ENCODE peak calls at places on chromosome 4, in eight cellular contexts. J is upper lobe of right lung, B is skeletal muscle cell, D is AG10803, R is astrocyte of the spinal cord, I is endodermal cell, H is astrocyte of the cerebellum, U is tibial nerve. E is an unnamed sample.

GRCh38 chr4:80365928-80366327 is 30.4 kb downstream of the CFAP299 start:
- DNase-seq in H (peak), R (peak), B (peak), D (peak), U (peak), I (peak), J (peak), E (peak)

GRCh38 chr4:103002551-103002950 is 17.0 kb downstream of the SLC9B1 start:
- DNase-seq in H (peak), R (peak), U (no peak), I (no peak), D (peak), J (no peak), B (no peak), E (peak)

GRCh38 chr4:6200011-6200921 is at the start of gene JAKMIP1:
- DNase-seq in H (no peak), B (peak), J (peak), I (peak), D (peak), R (peak), U (peak), E (peak)

GRCh38 chr4:151804821-151805220 is 44.0 kb upstream of the GATB start:
- DNase-seq in D (no peak), U (no peak), R (peak), B (no peak), J (no peak), H (peak), I (no peak), E (no peak)

GRCh38 chr4:8861576-8862279 is 9.9 kb downstream of the HMX1 start:
- DNase-seq in H (no peak), J (no peak), D (no peak), I (peak), U (no peak), R (no peak), B (no peak), E (no peak)

GRCh38 chr4:57037982-57038604 is 59.4 kb downstream of the POLR2B start:
- DNase-seq in I (peak), H (no peak), U (peak), R (peak), B (no peak), D (peak), J (peak), E (peak)

GRCh38 chr4:39255266-39255665 is 72.9 kb downstream of the WDR19 start:
- DNase-seq in I (no peak), B (no peak), U (no peak), H (peak), D (peak), R (peak), J (no peak), E (peak)

GRCh38 chr4:107719211-107719926 is 665 bp downstream of the PAPSS1 start:
- DNase-seq in D (peak), U (no peak), I (peak), B (no peak), H (no peak), R (peak), J (no peak), E (peak)

GRCh38 chr4:106291678-106292077 is 24.3 kb downstream of the TBCK start:
- DNase-seq in D (no peak), U (no peak), J (no peak), B (no peak), I (no peak), R (no peak), H (no peak), E (no peak)

GRCh38 chr4:8346838-8347605 is 77.5 kb downstream of the HTRA3 start:
- DNase-seq in I (peak), H (no peak), J (no peak), B (no peak), U (no peak), D (no peak), R (no peak), E (no peak)

GRCh38 chr4:47486306-47486705 is 1.2 kb downstream of the ATP10D start:
- DNase-seq in H (no peak), U (no peak), R (peak), J (no peak), B (no peak), I (no peak), D (no peak), E (peak)
- H3K4me3 ChIP-seq in H (peak), U (peak), R (peak), J (peak), B (peak), I (peak), D (peak), E (peak)

GRCh38 chr4:52838729-52839722 is 23.1 kb upstream of the RASL11B start:
- DNase-seq in J (no peak), I (peak), R (no peak), U (no peak), D (no peak), H (no peak), B (no peak), E (no peak)
- H3K4me3 ChIP-seq in J (no peak), I (no peak), R (no peak), U (no peak), D (no peak), H (no peak), B (no peak), E (no peak)

GRCh38 chr4:34193451-34194154 is 2050.7 kb downstream of the ARAP2 start:
- DNase-seq in R (peak), B (no peak), H (peak), I (no peak), J (no peak), U (no peak), D (peak), E (peak)
- H3K4me3 ChIP-seq in R (no peak), B (no peak), H (no peak), I (no peak), J (no peak), U (no peak), D (no peak), E (no peak)

GRCh38 chr4:87342872-87343271 is 20.2 kb upstream of the HSD17B13 start:
- DNase-seq in U (no peak), H (no peak), I (no peak), R (no peak), J (no peak), D (no peak), B (no peak), E (no peak)
- H3K4me3 ChIP-seq in U (no peak), H (no peak), I (no peak), R (no peak), J (no peak), D (no peak), B (no peak), E (no peak)

GRCh38 chr4:177052211-177052725 is 257.4 kb upstream of the NEIL3 start:
- DNase-seq in B (no peak), D (no peak), R (no peak), U (no peak), I (no peak), J (no peak), H (no peak), E (no peak)
- H3K4me3 ChIP-seq in B (no peak), D (no peak), R (no peak), U (no peak), I (no peak), J (no peak), H (no peak), E (no peak)

E was measured in fibroblast of the aortic adventitia.